ENCODE peak calls at places on chromosomes 1 and 21, in five cellular contexts. R is BE2C, Y is LNCaP clone FGC, L is AG09309, S is aorta. P is an unnamed sample.

GRCh38 chr1:41678141-41678878 is 193.8 kb upstream of the EDN2 start:
- DNase-seq in R (no peak), Y (no peak), L (peak), S (no peak), P (no peak)

GRCh38 chr1:33586111-33586510 is 113.7 kb downstream of the ZSCAN20 start:
- DNase-seq in R (no peak), Y (no peak), L (peak), S (no peak), P (peak)

GRCh38 chr1:36239941-36240637 is 15.8 kb downstream of the THRAP3 start:
- DNase-seq in R (no peak), Y (peak), L (no peak), S (no peak), P (no peak)

GRCh38 chr1:109113787-109114568 is at the start of gene ELAPOR1:
- DNase-seq in R (peak), Y (no peak), L (no peak), S (no peak), P (no peak)

GRCh38 chr1:2316451-2316940 is 74.9 kb downstream of the MORN1 start:
- DNase-seq in R (no peak), Y (no peak), L (no peak), S (no peak), P (no peak)

GRCh38 chr1:202162418-202163280 is 2.2 kb upstream of the PTPN7 start:
- DNase-seq in R (no peak), Y (no peak), L (no peak), S (no peak), P (no peak)

GRCh38 chr21:26127918-26128317 is 42.7 kb downstream of the APP start:
- DNase-seq in R (no peak), Y (no peak), L (no peak), S (no peak), P (no peak)

GRCh38 chr1:77533660-77534295 is 148.7 kb downstream of the ZZZ3 start:
- DNase-seq in R (peak), Y (no peak), L (no peak), S (no peak), P (no peak)

GRCh38 chr1:116664366-116664983 is 3.1 kb downstream of the IGSF3 start:
- DNase-seq in R (no peak), Y (no peak), L (no peak), S (no peak), P (no peak)

GRCh38 chr1:40981702-40982448 is 2.4 kb downstream of the CTPS1 start:
- DNase-seq in R (no peak), Y (no peak), L (no peak), S (no peak), P (no peak)

GRCh38 chr21:41752231-41752681 is 14.6 kb downstream of the RIPK4 start:
- DNase-seq in R (no peak), Y (no peak), L (no peak), S (peak), P (no peak)

GRCh38 chr1:229030642-229031390 is 240.1 kb upstream of the RAB4A start:
- DNase-seq in R (no peak), Y (no peak), L (no peak), S (no peak), P (no peak)

GRCh38 chr21:32494946-32495703 is 82.6 kb downstream of the EVA1C start:
- DNase-seq in R (no peak), Y (peak), L (peak), S (peak), P (no peak)

GRCh38 chr1:25998075-25998761 is 355 bp upstream of the PAFAH2 start:
- DNase-seq in R (peak), Y (peak), L (peak), S (peak), P (peak)

GRCh38 chr1:115492880-115493279 is 148.9 kb upstream of the VANGL1 start:
- DNase-seq in R (no peak), Y (no peak), L (no peak), S (no peak), P (no peak)

GRCh38 chr1:29641921-29642320 is 405.6 kb downstream of the PTPRU start:
- DNase-seq in R (no peak), Y (no peak), L (no peak), S (no peak), P (no peak)

GRCh38 chr1:35591211-35591610 is 18.1 kb downstream of the TFAP2E start:
- DNase-seq in R (no peak), Y (no peak), L (no peak), S (peak), P (no peak)

GRCh38 chr1:111399792-111400610 is 27.5 kb downstream of the OVGP1 start:
- DNase-seq in R (peak), Y (no peak), L (peak), S (no peak), P (no peak)

GRCh38 chr1:116693759-116694482 is 26.4 kb upstream of the IGSF3 start:
- DNase-seq in R (peak), Y (no peak), L (peak), S (no peak), P (peak)

GRCh38 chr1:214989341-214989740 is 93.2 kb upstream of the KCNK2 start:
- DNase-seq in R (no peak), Y (no peak), L (no peak), S (no peak), P (no peak)

GRCh38 chr1:32005522-32005921 is 8.1 kb upstream of the KHDRBS1 start:
- DNase-seq in R (no peak), Y (no peak), L (no peak), S (no peak), P (no peak)

GRCh38 chr1:156064615-156065014 is 3.7 kb downstream of the RAB25 start:
- DNase-seq in R (no peak), Y (no peak), L (no peak), S (no peak), P (no peak)

GRCh38 chr1:229002037-229002436 is 266.8 kb downstream of the RHOU start:
- DNase-seq in R (no peak), Y (no peak), L (no peak), S (no peak), P (no peak)

GRCh38 chr1:83905315-83905907 is 93.5 kb downstream of the TTLL7 start:
- DNase-seq in R (no peak), Y (no peak), L (no peak), S (no peak), P (no peak)

GRCh38 chr1:75136158-75136815 is 2.1 kb downstream of the LHX8 start:
- DNase-seq in R (no peak), Y (no peak), L (no peak), S (no peak), P (no peak)
- H3K4me3 ChIP-seq in R (no peak), Y (no peak), L (no peak), S (peak), P (no peak)

DNA sequence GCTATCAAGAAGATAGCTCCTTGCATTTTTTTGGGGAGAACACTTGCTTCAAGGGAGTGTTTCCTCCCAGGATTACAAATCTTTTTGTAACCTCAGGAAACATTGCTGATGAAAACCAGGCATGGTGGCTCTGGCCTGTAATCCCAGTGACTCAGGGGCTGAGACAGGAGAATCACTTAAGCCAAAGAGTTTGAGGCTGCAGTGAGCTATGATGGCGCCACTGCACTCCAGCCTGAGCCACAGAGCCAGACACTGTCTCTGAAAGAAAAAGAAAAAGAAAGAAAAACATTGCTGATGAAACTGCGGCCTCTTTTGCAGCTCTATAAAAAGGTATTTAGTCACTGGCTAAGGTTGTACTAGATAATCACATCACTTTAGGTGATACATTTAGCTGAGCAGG is 7.3 kb downstream of the RNU1-2 start:
- DNase-seq in R (no peak), Y (no peak), L (peak), S (no peak), P (no peak)
- H3K4me3 ChIP-seq in R (no peak), Y (no peak), L (no peak), S (no peak), P (no peak)

DNA sequence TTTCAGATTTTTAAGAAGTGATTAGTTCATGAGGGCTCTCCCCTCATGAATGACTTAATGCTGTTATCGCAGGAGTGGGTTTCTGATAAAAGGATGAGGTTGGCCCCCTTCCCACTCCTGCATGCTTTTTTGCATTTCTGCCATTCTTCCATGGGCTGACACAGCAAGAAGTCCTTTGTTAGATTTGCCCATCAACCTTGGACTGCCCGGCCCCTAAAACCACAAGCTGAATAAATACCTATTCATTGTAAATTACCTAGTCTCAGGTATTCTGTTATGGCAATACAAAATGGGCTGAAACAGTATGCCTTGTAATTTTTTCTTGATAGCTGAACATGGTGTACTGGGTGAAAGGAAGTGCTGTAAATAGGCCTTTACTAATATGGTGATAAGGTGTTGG is 72.7 kb upstream of the DPH5 start:
- DNase-seq in R (no peak), Y (no peak), L (no peak), S (no peak), P (no peak)
- H3K4me3 ChIP-seq in R (no peak), Y (no peak), L (no peak), S (no peak), P (no peak)

GRCh38 chr21:45226540-45227326 is 61.0 kb downstream of the POFUT2 start:
- DNase-seq in R (no peak), Y (no peak), L (no peak), S (no peak), P (no peak)

GRCh38 chr21:45225741-45226327 is 61.9 kb downstream of the POFUT2 start:
- DNase-seq in R (no peak), Y (peak), L (no peak), S (no peak), P (no peak)

GRCh38 chr21:45228171-45228641 is 59.5 kb downstream of the POFUT2 start:
- DNase-seq in R (no peak), Y (no peak), L (peak), S (peak), P (peak)

GRCh38 chr21:45228656-45229240 is 58.9 kb downstream of the POFUT2 start:
- DNase-seq in R (no peak), Y (no peak), L (no peak), S (no peak), P (no peak)

DNA sequence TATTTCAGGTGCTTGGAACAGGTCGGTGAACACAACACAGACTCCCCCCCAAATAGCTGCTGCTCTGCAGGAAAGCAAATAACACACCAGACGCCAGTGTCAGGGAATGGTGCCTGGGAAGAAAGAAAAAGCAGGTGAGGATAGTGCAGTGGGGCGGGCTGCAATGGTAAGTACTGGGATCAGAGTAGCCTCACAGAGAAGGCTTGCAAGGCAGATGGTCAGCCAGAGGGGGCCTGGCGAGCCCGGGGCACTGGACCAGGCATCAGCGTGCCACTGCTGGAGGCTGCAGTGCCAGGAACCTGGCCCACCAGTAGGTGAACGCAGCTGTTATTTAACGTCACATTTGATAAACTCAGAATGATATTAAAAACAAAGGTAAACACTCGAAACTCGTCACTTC is 60.0 kb downstream of the POFUT2 start:
- DNase-seq in R (no peak), Y (no peak), L (no peak), S (no peak), P (no peak)
- H3K4me3 ChIP-seq in R (no peak), Y (no peak), L (no peak), S (no peak), P (no peak)

GRCh38 chr1:39637301-39637700 is 2.1 kb downstream of the HEYL start:
- DNase-seq in R (no peak), Y (no peak), L (no peak), S (no peak), P (no peak)

GRCh38 chr1:39639333-39640130 is at the start of gene HEYL:
- DNase-seq in R (no peak), Y (no peak), L (no peak), S (peak), P (no peak)

GRCh38 chr1:39635871-39636210 is 3.6 kb downstream of the HEYL start:
- DNase-seq in R (no peak), Y (no peak), L (no peak), S (no peak), P (no peak)

GRCh38 chr1:39640861-39641260 is 1.4 kb upstream of the HEYL start:
- DNase-seq in R (no peak), Y (no peak), L (no peak), S (no peak), P (no peak)

GRCh38 chr1:39638965-39639332 is 494 bp downstream of the HEYL start:
- DNase-seq in R (no peak), Y (no peak), L (no peak), S (no peak), P (no peak)
- H3K4me3 ChIP-seq in R (no peak), Y (no peak), L (no peak), S (peak), P (peak)

GRCh38 chr1:209134001-209134400 is 449.5 kb upstream of the CAMK1G start:
- DNase-seq in R (no peak), Y (no peak), L (no peak), S (no peak), P (no peak)
- H3K4me3 ChIP-seq in R (no peak), Y (no peak), L (no peak), S (no peak), P (no peak)

GRCh38 chr1:61241411-61241838 is 159.1 kb downstream of the NFIA start:
- DNase-seq in R (no peak), Y (peak), L (no peak), S (peak), P (no peak)
- H3K4me3 ChIP-seq in R (no peak), Y (peak), L (no peak), S (no peak), P (no peak)

GRCh38 chr1:94541175-94542087 is at the start of gene F3:
- DNase-seq in R (peak), Y (no peak), L (no peak), S (peak), P (peak)

GRCh38 chr1:94542088-94542671 is 621 bp upstream of the F3 start:
- DNase-seq in R (peak), Y (no peak), L (no peak), S (peak), P (no peak)

GRCh38 chr1:94544706-94545490 is 3.3 kb upstream of the F3 start:
- DNase-seq in R (no peak), Y (no peak), L (no peak), S (no peak), P (no peak)

GRCh38 chr1:94543893-94544635 is 2.5 kb upstream of the F3 start:
- DNase-seq in R (no peak), Y (no peak), L (no peak), S (no peak), P (no peak)

DNA sequence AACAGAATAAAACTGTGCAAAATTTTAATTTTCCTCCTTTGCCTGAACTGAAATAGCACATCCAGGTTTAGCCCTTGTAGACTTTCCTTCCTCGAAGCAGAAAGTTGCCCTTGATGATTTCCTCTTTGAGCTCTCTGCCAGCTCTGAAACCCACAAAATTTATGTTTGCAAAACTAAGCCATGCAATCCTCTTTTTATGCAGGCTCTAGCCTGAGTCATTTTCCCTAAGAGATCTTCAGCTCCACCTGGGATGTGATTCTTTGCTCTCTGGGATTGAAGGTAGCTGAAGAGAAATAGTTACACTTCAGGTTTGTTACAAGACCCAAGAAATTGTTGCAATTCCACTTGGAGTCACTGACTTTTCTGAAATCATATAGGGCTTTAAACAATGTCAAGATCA is 1.4 kb upstream of the F3 start:
- DNase-seq in R (no peak), Y (no peak), L (no peak), S (no peak), P (no peak)
- H3K4me3 ChIP-seq in R (no peak), Y (no peak), L (no peak), S (peak), P (no peak)